ENCODE peak calls at places on chromosomes 12 and 14, in seven cellular contexts. K is activated T-helper 9 cell treated with anti-CD3 and anti-CD28 coated beads, Interleukin-2, amount 50 U/mL, for 16 hours; F is NCI-H774; M is activated gamma-delta T cell treated with anti-CD3 and anti-CD28 coated beads, Interleukin-2, amount 50 U/mL, for 16 hours; B is fibroblast of mammary gland; U is occipital lobe; I is T-helper 2 cell. X is an unnamed sample.

GRCh38 chr14:53640695-53641094 is 315.9 kb downstream of the BMP4 start:
- DNase-seq in K (no peak), F (no peak), M (no peak), B (no peak), U (no peak), I (no peak), X (no peak)

GRCh38 chr14:81252278-81252677 is 31.5 kb upstream of the GTF2A1 start:
- DNase-seq in K (no peak), F (no peak), M (no peak), B (no peak), U (no peak), I (no peak), X (no peak)

GRCh38 chr12:84913151-84913550 is 552 bp upstream of the SLC6A15 start:
- DNase-seq in K (no peak), F (no peak), M (no peak), B (peak), U (peak), I (no peak), X (peak)

GRCh38 chr12:29187756-29188155 is 38.7 kb downstream of the FAR2 start:
- DNase-seq in K (no peak), F (no peak), M (no peak), B (peak), U (no peak), I (no peak), X (no peak)

GRCh38 chr12:67364228-67364627 is 95.1 kb downstream of the CAND1 start:
- DNase-seq in K (no peak), F (no peak), M (no peak), B (no peak), U (no peak), I (no peak), X (no peak)

GRCh38 chr14:53890611-53891091 is 66.0 kb downstream of the BMP4 start:
- DNase-seq in K (no peak), F (no peak), M (no peak), B (no peak), U (no peak), I (no peak), X (no peak)

GRCh38 chr12:110992909-110993308 is 72.5 kb upstream of the MYL2 start:
- DNase-seq in K (no peak), F (no peak), M (no peak), B (no peak), U (no peak), I (no peak), X (no peak)

GRCh38 chr12:122980192-122981035 is at the start of gene ARL6IP4:
- DNase-seq in K (peak), F (peak), M (peak), B (peak), U (peak), I (peak), X (peak)

GRCh38 chr14:85437143-85437542 is 92.8 kb upstream of the FLRT2 start:
- DNase-seq in K (no peak), F (no peak), M (no peak), B (peak), U (no peak), I (no peak), X (peak)

GRCh38 chr14:73634333-73634833 is 10.4 kb upstream of the DNAL1 start:
- DNase-seq in K (no peak), F (peak), M (no peak), B (peak), U (no peak), I (no peak), X (no peak)

GRCh38 chr14:75264036-75264435 is 14.6 kb upstream of the FOS start:
- DNase-seq in K (no peak), F (no peak), M (no peak), B (no peak), U (no peak), I (no peak), X (no peak)

GRCh38 chr12:6167327-6168280 is 32.6 kb upstream of the CD9 start:
- DNase-seq in K (peak), F (no peak), M (peak), B (peak), U (no peak), I (no peak), X (peak)

GRCh38 chr14:23578560-23579310 is at the start of gene JPH4:
- DNase-seq in K (no peak), F (no peak), M (no peak), B (no peak), U (peak), I (no peak), X (no peak)

GRCh38 chr14:58816416-58817115 is 178.8 kb downstream of the DACT1 start:
- DNase-seq in K (no peak), F (no peak), M (no peak), B (no peak), U (no peak), I (no peak), X (no peak)

GRCh38 chr12:49548822-49549648 is 10.2 kb downstream of the KCNH3 start:
- DNase-seq in K (no peak), F (no peak), M (no peak), B (no peak), U (no peak), I (no peak), X (no peak)

GRCh38 chr12:188910-189621 is 24.9 kb downstream of the SLC6A12 start:
- DNase-seq in K (no peak), F (peak), M (no peak), B (peak), U (peak), I (no peak), X (peak)

GRCh38 chr14:54659365-54659764 is 92.4 kb downstream of the SAMD4A start:
- DNase-seq in K (no peak), F (no peak), M (no peak), B (no peak), U (no peak), I (no peak), X (peak)

GRCh38 chr12:64522807-64523206 is 70.9 kb downstream of the TBK1 start:
- DNase-seq in K (no peak), F (no peak), M (no peak), B (peak), U (no peak), I (no peak), X (no peak)

GRCh38 chr14:105269405-105269804 is 21.1 kb downstream of the BTBD6 start:
- DNase-seq in K (no peak), F (no peak), M (no peak), B (no peak), U (no peak), I (no peak), X (no peak)

GRCh38 chr12:51393676-51394545 is 2.7 kb upstream of the GALNT6 start:
- DNase-seq in K (peak), F (no peak), M (peak), B (peak), U (no peak), I (peak), X (peak)